ENCODE peak calls at places on chromosomes 6 and 20, in four cellular contexts. One of them, this sample, is unnamed.

GRCh38 chr6:117441824-117442264 is 16.1 kb upstream of the ROS1 start:
- DNase-seq in transverse colon: no peak
- DNase-seq in mesothelial cell of epicardium: no peak
- DNase-seq in B cell: no peak
- DNase-seq in this sample: no peak

GRCh38 chr20:17637413-17637780 is 44.6 kb downstream of the RRBP1 start:
- DNase-seq in B cell: no peak
- DNase-seq in transverse colon: no peak
- DNase-seq in mesothelial cell of epicardium: no peak
- DNase-seq in this sample: peak

GRCh38 chr6:119181046-119181445 is 102.6 kb upstream of the FAM184A start:
- DNase-seq in mesothelial cell of epicardium: no peak
- DNase-seq in transverse colon: no peak
- DNase-seq in B cell: no peak
- DNase-seq in this sample: no peak

GRCh38 chr20:49766979-49767419 is 45.6 kb upstream of the SLC9A8 start:
- DNase-seq in mesothelial cell of epicardium: no peak
- DNase-seq in transverse colon: no peak
- DNase-seq in B cell: no peak
- DNase-seq in this sample: no peak

GRCh38 chr6:148934534-148934933 is 187.7 kb downstream of the UST start:
- DNase-seq in mesothelial cell of epicardium: no peak
- DNase-seq in B cell: no peak
- DNase-seq in transverse colon: peak
- DNase-seq in this sample: no peak

GRCh38 chr20:32898721-32899120 is 40.0 kb downstream of the EFCAB8 start:
- DNase-seq in mesothelial cell of epicardium: no peak
- DNase-seq in B cell: no peak
- DNase-seq in transverse colon: no peak
- DNase-seq in this sample: no peak

GRCh38 chr6:136566007-136566487 is 15.8 kb upstream of the MAP7 start:
- DNase-seq in mesothelial cell of epicardium: no peak
- DNase-seq in transverse colon: peak
- DNase-seq in B cell: no peak
- DNase-seq in this sample: peak

GRCh38 chr20:51700809-51701285 is 67.3 kb downstream of the ATP9A start:
- DNase-seq in B cell: no peak
- DNase-seq in transverse colon: peak
- DNase-seq in mesothelial cell of epicardium: no peak
- DNase-seq in this sample: peak

GRCh38 chr6:140052757-140053729 is 678.6 kb upstream of the CITED2 start:
- DNase-seq in transverse colon: no peak
- DNase-seq in mesothelial cell of epicardium: no peak
- DNase-seq in B cell: no peak
- DNase-seq in this sample: no peak

GRCh38 chr6:136771306-136771705 is 21.0 kb downstream of the MAP3K5 start:
- DNase-seq in transverse colon: no peak
- DNase-seq in mesothelial cell of epicardium: no peak
- DNase-seq in B cell: no peak
- DNase-seq in this sample: no peak

GRCh38 chr6:11128608-11129007 is 17.1 kb upstream of the ERVFRD-1 start:
- DNase-seq in mesothelial cell of epicardium: no peak
- DNase-seq in B cell: no peak
- DNase-seq in transverse colon: no peak
- DNase-seq in this sample: no peak

GRCh38 chr6:77467038-77467437 is 3.7 kb upstream of the HTR1B start:
- DNase-seq in B cell: no peak
- DNase-seq in transverse colon: no peak
- DNase-seq in mesothelial cell of epicardium: no peak
- DNase-seq in this sample: no peak

GRCh38 chr20:10061641-10062040 is 26.9 kb downstream of the ANKEF1 start:
- DNase-seq in mesothelial cell of epicardium: no peak
- DNase-seq in B cell: no peak
- DNase-seq in transverse colon: no peak
- DNase-seq in this sample: no peak

GRCh38 chr6:149896491-149896890 is 1.4 kb downstream of the RAET1E start:
- DNase-seq in B cell: no peak
- DNase-seq in transverse colon: no peak
- DNase-seq in mesothelial cell of epicardium: no peak
- DNase-seq in this sample: no peak

This sample was measured in body of pancreas.